ENCODE peak calls at places on chromosomes 11 and 22, in four cellular contexts. G is K562, N is endothelial cell of umbilical vein, B is IMR-90. E is an unnamed sample. For H3K9me1, the result is how much of the 10 kb centered on the place peaks cover.

GRCh38 chr11:128777369-128778011 is 83.6 kb downstream of the FLI1 start:
- DNase-seq in N (no peak), G (no peak), B (no peak), E (no peak)

GRCh38 chr22:45125198-45125597 is 38.5 kb upstream of the NUP50 start:
- DNase-seq in N (no peak), B (peak), G (no peak), E (no peak)

GRCh38 chr11:98056945-98057344 is 963.8 kb upstream of the CNTN5 start:
- DNase-seq in N (no peak), B (no peak), G (no peak), E (no peak)

GRCh38 chr11:36453678-36454077 is 56.4 kb downstream of the TRAF6 start:
- DNase-seq in G (no peak), N (no peak), B (peak), E (no peak)

GRCh38 chr22:22075382-22076163 is 93.0 kb upstream of the TOP3B start:
- DNase-seq in N (no peak), B (no peak), G (no peak), E (no peak)

GRCh38 chr22:49381595-49382450 is 445.9 kb downstream of the BRD1 start:
- DNase-seq in N (no peak), G (no peak), B (no peak), E (no peak)

GRCh38 chr22:36364255-36365019 is 23.3 kb downstream of the MYH9 start:
- DNase-seq in G (no peak), N (no peak), B (no peak), E (no peak)

GRCh38 chr11:3052109-3052479 is 5.1 kb downstream of the CARS1 start:
- DNase-seq in N (no peak), G (no peak), B (no peak), E (no peak)

GRCh38 chr11:97143463-97143862 is 753.6 kb downstream of the JRKL start:
- DNase-seq in B (no peak), N (no peak), G (no peak), E (no peak)

GRCh38 chr11:116053538-116053919 is 549.3 kb upstream of the CADM1 start:
- DNase-seq in N (no peak), B (no peak), G (no peak), E (no peak)

GRCh38 chr11:10669258-10670033 is 24.1 kb downstream of the IRAG1 start:
- DNase-seq in B (peak), G (no peak), N (peak), E (no peak)

GRCh38 chr11:61732705-61733104 is 19.7 kb upstream of the MYRF start:
- DNase-seq in B (peak), N (no peak), G (no peak), E (no peak)

GRCh38 chr11:118933486-118933885 is 7.8 kb upstream of the BCL9L start:
- DNase-seq in B (peak), N (peak), G (no peak), E (no peak)

GRCh38 chr11:36231300-36231699 is 57.9 kb downstream of the COMMD9 start:
- DNase-seq in B (peak), G (no peak), N (peak), E (no peak)

GRCh38 chr11:70526116-70527045 is 128.1 kb downstream of the CTTN start:
- DNase-seq in B (no peak), G (no peak), N (no peak), E (no peak)

GRCh38 chr22:30212363-30212995 is 34.1 kb downstream of the LIF start:
- DNase-seq in N (peak), G (no peak), B (peak), E (peak)

GRCh38 chr11:18768472-18768901 is 23.1 kb downstream of the PTPN5 start:
- DNase-seq in G (no peak), N (no peak), B (no peak), E (no peak)

GRCh38 chr11:47388697-47389576 is 10.6 kb upstream of the SPI1 start:
- DNase-seq in N (no peak), B (no peak), G (no peak), E (no peak)

GRCh38 chr11:17991799-17992433 is 20.9 kb downstream of the SERGEF start:
- DNase-seq in N (peak), G (peak), B (peak), E (no peak)

GRCh38 chr11:67364169-67364568 is 9.2 kb downstream of the CLCF1 start:
- DNase-seq in N (no peak), B (no peak), G (no peak), E (no peak)

GRCh38 chr11:47269829-47270305 is at the start of gene MADD:
- DNase-seq in G (peak), N (peak), B (peak), E (no peak)

GRCh38 chr22:46637711-46638600 is 17.8 kb downstream of the GRAMD4 start:
- DNase-seq in B (no peak), G (no peak), N (no peak), E (no peak)
- H3K9me1 ChIP-seq in B (under half), G (under half), N (under half), E (under half)

GRCh38 chr11:1842149-1843097 is 3.6 kb downstream of the TNNI2 start:
- DNase-seq in B (no peak), N (no peak), G (no peak), E (no peak)
- H3K9ac ChIP-seq in B (no peak), N (no peak), G (no peak), E (no peak)

GRCh38 chr22:24824250-24824649 is 18.2 kb downstream of the SGSM1 start:
- DNase-seq in B (no peak), N (no peak), G (no peak), E (no peak)
- H3K9me1 ChIP-seq in B (under half), N (under half), G (under half), E (under half)

GRCh38 chr11:79199729-79200354 is 241.0 kb downstream of the TENM4 start:
- DNase-seq in G (no peak), B (no peak), N (no peak), E (no peak)
- H3K9ac ChIP-seq in G (no peak), B (no peak), N (no peak), E (no peak)

GRCh38 chr11:75812542-75813040 is 2.4 kb upstream of the UVRAG start:
- DNase-seq in B (no peak), N (peak), G (no peak), E (no peak)
- H3K9me1 ChIP-seq in B (under half), N (under half), G (under half), E (under half)

GRCh38 chr22:42770448-42770726 is 49.7 kb upstream of the A4GALT start:
- DNase-seq in N (no peak), B (no peak), G (no peak), E (no peak)

GRCh38 chr22:42770941-42771647 is 50.4 kb upstream of the A4GALT start:
- DNase-seq in N (no peak), G (no peak), B (no peak), E (no peak)

GRCh38 chr22:42769574-42770447 is 49.1 kb upstream of the A4GALT start:
- DNase-seq in N (peak), B (peak), G (peak), E (no peak)

GRCh38 chr22:42772647-42773046 is 52.0 kb upstream of the A4GALT start:
- DNase-seq in G (no peak), N (no peak), B (no peak), E (no peak)

DNA sequence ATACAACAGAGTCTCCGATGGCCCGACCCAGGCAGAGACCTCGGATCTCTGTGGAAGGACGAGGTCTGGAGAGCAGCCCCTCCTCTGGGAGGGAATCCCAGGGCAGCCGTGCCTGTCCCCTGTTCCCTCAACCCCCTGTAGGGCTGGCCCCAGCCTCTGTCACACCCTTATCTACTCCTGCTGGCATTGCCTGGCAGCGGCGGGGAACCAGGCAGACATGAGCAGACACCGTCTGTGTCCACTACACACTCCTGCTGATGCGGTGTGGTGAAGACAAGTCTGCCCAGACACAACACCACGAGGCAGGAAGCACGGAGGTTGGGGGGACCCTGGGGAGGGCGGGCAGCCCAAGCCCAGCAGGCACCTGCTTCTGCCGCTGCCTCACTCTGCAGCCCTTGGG is 52.5 kb upstream of the A4GALT start:
- DNase-seq in B (no peak), N (no peak), G (no peak), E (no peak)
- H3K9ac ChIP-seq in B (no peak), N (no peak), G (no peak), E (no peak)